ENCODE peak calls at places on chromosome 19, in eight cellular contexts. One of them, this sample, is unnamed.

GRCh38 chr19:6467384-6467783 is 3.3 kb downstream of the CRB3 start:
- DNase-seq in DND-41: no peak
- DNase-seq in Panc1: no peak
- DNase-seq in Caco-2: no peak
- DNase-seq in fibroblast of lung: no peak
- DNase-seq in mesenchymal stem cell: no peak
- DNase-seq in astrocyte: no peak
- DNase-seq in choroid plexus epithelial cell: no peak
- DNase-seq in this sample: no peak

GRCh38 chr19:10389863-10390262 is 9.5 kb upstream of the TYK2 start:
- DNase-seq in DND-41: peak
- DNase-seq in Panc1: no peak
- DNase-seq in Caco-2: no peak
- DNase-seq in fibroblast of lung: no peak
- DNase-seq in mesenchymal stem cell: no peak
- DNase-seq in astrocyte: no peak
- DNase-seq in choroid plexus epithelial cell: no peak
- DNase-seq in this sample: no peak

GRCh38 chr19:12721656-12722565 is 1.8 kb downstream of the TNPO2 start:
- DNase-seq in DND-41: peak
- DNase-seq in Panc1: no peak
- DNase-seq in Caco-2: peak
- DNase-seq in fibroblast of lung: peak
- DNase-seq in mesenchymal stem cell: peak
- DNase-seq in astrocyte: peak
- DNase-seq in choroid plexus epithelial cell: peak
- DNase-seq in this sample: no peak

GRCh38 chr19:3656747-3657394 is 30.3 kb upstream of the CACTIN start:
- DNase-seq in DND-41: no peak
- DNase-seq in Panc1: no peak
- DNase-seq in Caco-2: no peak
- DNase-seq in fibroblast of lung: no peak
- DNase-seq in mesenchymal stem cell: no peak
- DNase-seq in astrocyte: no peak
- DNase-seq in choroid plexus epithelial cell: no peak
- DNase-seq in this sample: no peak

GRCh38 chr19:16076958-16077611 is 790 bp downstream of the TPM4 start:
- DNase-seq in DND-41: peak
- DNase-seq in Panc1: no peak
- DNase-seq in Caco-2: no peak
- DNase-seq in fibroblast of lung: no peak
- DNase-seq in mesenchymal stem cell: no peak
- DNase-seq in astrocyte: no peak
- DNase-seq in choroid plexus epithelial cell: no peak
- DNase-seq in this sample: peak

GRCh38 chr19:51695088-51695487 is 2.0 kb downstream of the SPACA6 start:
- DNase-seq in DND-41: no peak
- DNase-seq in Panc1: no peak
- DNase-seq in Caco-2: no peak
- DNase-seq in fibroblast of lung: no peak
- DNase-seq in mesenchymal stem cell: no peak
- DNase-seq in astrocyte: no peak
- DNase-seq in choroid plexus epithelial cell: no peak
- DNase-seq in this sample: peak

GRCh38 chr19:47104678-47105077 is 8.9 kb downstream of the ZC3H4 start:
- DNase-seq in DND-41: no peak
- DNase-seq in Panc1: no peak
- DNase-seq in Caco-2: no peak
- DNase-seq in fibroblast of lung: no peak
- DNase-seq in mesenchymal stem cell: no peak
- DNase-seq in astrocyte: no peak
- DNase-seq in choroid plexus epithelial cell: no peak
- DNase-seq in this sample: no peak

GRCh38 chr19:58153386-58153785 is 2.8 kb upstream of the ZNF329 start:
- DNase-seq in DND-41: no peak
- DNase-seq in Panc1: no peak
- DNase-seq in Caco-2: no peak
- DNase-seq in fibroblast of lung: no peak
- DNase-seq in mesenchymal stem cell: no peak
- DNase-seq in astrocyte: no peak
- DNase-seq in choroid plexus epithelial cell: no peak
- DNase-seq in this sample: no peak

GRCh38 chr19:18086590-18087138 is at the start of gene IL12RB1:
- DNase-seq in DND-41: peak
- DNase-seq in Panc1: no peak
- DNase-seq in Caco-2: no peak
- DNase-seq in fibroblast of lung: no peak
- DNase-seq in mesenchymal stem cell: no peak
- DNase-seq in astrocyte: no peak
- DNase-seq in choroid plexus epithelial cell: peak
- DNase-seq in this sample: no peak

GRCh38 chr19:48806518-48806817 is 4.4 kb downstream of the BCAT2 start:
- DNase-seq in DND-41: no peak
- DNase-seq in Panc1: no peak
- DNase-seq in Caco-2: peak
- DNase-seq in fibroblast of lung: no peak
- DNase-seq in mesenchymal stem cell: no peak
- DNase-seq in astrocyte: peak
- DNase-seq in choroid plexus epithelial cell: no peak
- DNase-seq in this sample: no peak

GRCh38 chr19:18283338-18283737 is 1.9 kb upstream of the JUND start:
- DNase-seq in DND-41: no peak
- DNase-seq in Panc1: no peak
- DNase-seq in Caco-2: no peak
- DNase-seq in fibroblast of lung: no peak
- DNase-seq in mesenchymal stem cell: no peak
- DNase-seq in astrocyte: no peak
- DNase-seq in choroid plexus epithelial cell: no peak
- DNase-seq in this sample: no peak

GRCh38 chr19:35908010-35908441 is at the start of gene TYROBP:
- DNase-seq in DND-41: no peak
- DNase-seq in Panc1: no peak
- DNase-seq in Caco-2: no peak
- DNase-seq in fibroblast of lung: no peak
- DNase-seq in mesenchymal stem cell: no peak
- DNase-seq in astrocyte: no peak
- DNase-seq in choroid plexus epithelial cell: no peak
- DNase-seq in this sample: no peak

GRCh38 chr19:42628411-42629135 is 33.8 kb upstream of the CEACAM8 start:
- DNase-seq in DND-41: no peak
- DNase-seq in Panc1: no peak
- DNase-seq in Caco-2: no peak
- DNase-seq in fibroblast of lung: no peak
- DNase-seq in mesenchymal stem cell: no peak
- DNase-seq in astrocyte: no peak
- DNase-seq in choroid plexus epithelial cell: no peak
- DNase-seq in this sample: no peak

DNA sequence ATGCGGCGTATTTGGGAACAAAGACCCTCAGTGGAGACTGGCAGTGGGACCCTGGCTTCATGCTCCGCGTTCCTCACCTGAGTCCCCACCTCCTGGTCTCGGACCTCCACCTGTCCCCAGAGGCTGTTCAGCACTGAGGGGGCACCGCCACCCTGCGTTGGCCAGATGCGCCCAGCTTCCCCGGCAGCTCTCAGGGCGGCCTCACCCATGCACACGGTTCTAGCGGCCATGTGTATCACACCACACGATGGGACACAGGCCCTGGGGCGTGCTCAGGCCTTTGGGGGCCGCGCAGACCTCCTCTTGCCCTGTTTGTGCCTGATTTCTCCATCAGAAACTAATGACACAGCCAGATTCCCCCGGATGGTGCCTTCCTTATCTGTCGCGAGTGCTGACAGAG is 138.1 kb downstream of the KDM4B start:
- DNase-seq in DND-41: no peak
- DNase-seq in Panc1: no peak
- DNase-seq in Caco-2: no peak
- DNase-seq in fibroblast of lung: no peak
- DNase-seq in mesenchymal stem cell: no peak
- DNase-seq in astrocyte: no peak
- DNase-seq in choroid plexus epithelial cell: no peak
- DNase-seq in this sample: no peak
- H3K4me3 ChIP-seq in DND-41: no peak
- H3K4me3 ChIP-seq in Panc1: no peak
- H3K4me3 ChIP-seq in Caco-2: no peak
- H3K4me3 ChIP-seq in fibroblast of lung: no peak
- H3K4me3 ChIP-seq in mesenchymal stem cell: no peak
- H3K4me3 ChIP-seq in astrocyte: no peak
- H3K4me3 ChIP-seq in choroid plexus epithelial cell: no peak
- H3K4me3 ChIP-seq in this sample: no peak

DNA sequence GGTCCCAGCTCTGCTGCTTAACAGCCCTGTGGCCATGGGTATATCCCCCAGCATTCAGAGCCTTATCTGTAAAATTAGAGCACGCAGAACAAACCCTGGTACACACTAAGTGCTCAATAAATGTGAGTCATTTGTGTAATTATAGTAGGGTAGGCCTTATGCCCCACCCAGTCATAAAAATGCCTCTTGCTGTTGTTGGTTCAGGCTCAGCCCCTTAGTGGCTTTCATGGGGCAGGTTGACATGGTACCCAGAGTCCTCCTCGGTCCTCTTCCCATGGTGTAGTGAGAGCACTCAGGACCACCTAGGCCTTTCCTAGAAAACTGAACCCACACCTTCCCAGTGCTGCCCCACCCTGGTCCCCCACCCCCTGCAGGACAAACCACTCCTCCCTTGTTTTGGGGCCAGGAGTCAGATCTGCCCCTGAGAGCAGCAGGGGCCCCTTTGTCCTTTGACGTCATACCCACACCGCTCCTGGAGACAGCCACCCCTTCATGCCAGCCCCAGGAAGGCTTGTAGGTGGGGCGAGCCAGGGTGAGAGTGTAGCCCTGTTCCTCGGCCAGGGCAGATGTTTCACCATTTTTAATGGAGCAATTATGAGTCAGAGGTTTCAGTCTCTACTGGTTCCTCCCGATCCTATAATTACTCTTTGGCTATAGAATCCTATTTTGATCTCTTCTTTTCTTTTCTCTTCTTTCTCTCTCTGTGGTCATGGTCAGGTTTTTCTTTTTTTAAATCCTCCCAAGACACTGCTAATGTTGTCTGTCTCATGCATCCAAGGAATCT is 36.8 kb downstream of the ACTN4 start:
- DNase-seq in DND-41: no peak
- DNase-seq in Panc1: peak
- DNase-seq in Caco-2: peak
- DNase-seq in fibroblast of lung: peak
- DNase-seq in mesenchymal stem cell: peak
- DNase-seq in astrocyte: peak
- DNase-seq in choroid plexus epithelial cell: peak
- DNase-seq in this sample: peak
- H3K4me3 ChIP-seq in DND-41: no peak
- H3K4me3 ChIP-seq in Panc1: peak
- H3K4me3 ChIP-seq in Caco-2: no peak
- H3K4me3 ChIP-seq in fibroblast of lung: no peak
- H3K4me3 ChIP-seq in mesenchymal stem cell: no peak
- H3K4me3 ChIP-seq in astrocyte: peak
- H3K4me3 ChIP-seq in choroid plexus epithelial cell: no peak
- H3K4me3 ChIP-seq in this sample: no peak

GRCh38 chr19:38307076-38307475 is 3.0 kb downstream of the C19orf33 start:
- DNase-seq in DND-41: no peak
- DNase-seq in Panc1: no peak
- DNase-seq in Caco-2: no peak
- DNase-seq in fibroblast of lung: no peak
- DNase-seq in mesenchymal stem cell: no peak
- DNase-seq in astrocyte: no peak
- DNase-seq in choroid plexus epithelial cell: no peak
- DNase-seq in this sample: no peak

GRCh38 chr19:38306236-38306635 is 2.2 kb downstream of the C19orf33 start:
- DNase-seq in DND-41: no peak
- DNase-seq in Panc1: no peak
- DNase-seq in Caco-2: no peak
- DNase-seq in fibroblast of lung: no peak
- DNase-seq in mesenchymal stem cell: no peak
- DNase-seq in astrocyte: no peak
- DNase-seq in choroid plexus epithelial cell: no peak
- DNase-seq in this sample: no peak

GRCh38 chr19:38304352-38304865 is 358 bp downstream of the C19orf33 start:
- DNase-seq in DND-41: no peak
- DNase-seq in Panc1: no peak
- DNase-seq in Caco-2: no peak
- DNase-seq in fibroblast of lung: no peak
- DNase-seq in mesenchymal stem cell: no peak
- DNase-seq in astrocyte: no peak
- DNase-seq in choroid plexus epithelial cell: no peak
- DNase-seq in this sample: no peak

GRCh38 chr19:38304866-38305429 is 897 bp downstream of the C19orf33 start:
- DNase-seq in DND-41: no peak
- DNase-seq in Panc1: peak
- DNase-seq in Caco-2: peak
- DNase-seq in fibroblast of lung: peak
- DNase-seq in mesenchymal stem cell: no peak
- DNase-seq in astrocyte: no peak
- DNase-seq in choroid plexus epithelial cell: no peak
- DNase-seq in this sample: no peak

GRCh38 chr19:38303517-38304351 is at the start of gene C19orf33:
- DNase-seq in DND-41: no peak
- DNase-seq in Panc1: peak
- DNase-seq in Caco-2: peak
- DNase-seq in fibroblast of lung: peak
- DNase-seq in mesenchymal stem cell: no peak
- DNase-seq in astrocyte: peak
- DNase-seq in choroid plexus epithelial cell: no peak
- DNase-seq in this sample: no peak
- H3K4me3 ChIP-seq in DND-41: no peak
- H3K4me3 ChIP-seq in Panc1: peak
- H3K4me3 ChIP-seq in Caco-2: peak
- H3K4me3 ChIP-seq in fibroblast of lung: no peak
- H3K4me3 ChIP-seq in mesenchymal stem cell: no peak
- H3K4me3 ChIP-seq in astrocyte: no peak
- H3K4me3 ChIP-seq in choroid plexus epithelial cell: no peak
- H3K4me3 ChIP-seq in this sample: no peak

DNA sequence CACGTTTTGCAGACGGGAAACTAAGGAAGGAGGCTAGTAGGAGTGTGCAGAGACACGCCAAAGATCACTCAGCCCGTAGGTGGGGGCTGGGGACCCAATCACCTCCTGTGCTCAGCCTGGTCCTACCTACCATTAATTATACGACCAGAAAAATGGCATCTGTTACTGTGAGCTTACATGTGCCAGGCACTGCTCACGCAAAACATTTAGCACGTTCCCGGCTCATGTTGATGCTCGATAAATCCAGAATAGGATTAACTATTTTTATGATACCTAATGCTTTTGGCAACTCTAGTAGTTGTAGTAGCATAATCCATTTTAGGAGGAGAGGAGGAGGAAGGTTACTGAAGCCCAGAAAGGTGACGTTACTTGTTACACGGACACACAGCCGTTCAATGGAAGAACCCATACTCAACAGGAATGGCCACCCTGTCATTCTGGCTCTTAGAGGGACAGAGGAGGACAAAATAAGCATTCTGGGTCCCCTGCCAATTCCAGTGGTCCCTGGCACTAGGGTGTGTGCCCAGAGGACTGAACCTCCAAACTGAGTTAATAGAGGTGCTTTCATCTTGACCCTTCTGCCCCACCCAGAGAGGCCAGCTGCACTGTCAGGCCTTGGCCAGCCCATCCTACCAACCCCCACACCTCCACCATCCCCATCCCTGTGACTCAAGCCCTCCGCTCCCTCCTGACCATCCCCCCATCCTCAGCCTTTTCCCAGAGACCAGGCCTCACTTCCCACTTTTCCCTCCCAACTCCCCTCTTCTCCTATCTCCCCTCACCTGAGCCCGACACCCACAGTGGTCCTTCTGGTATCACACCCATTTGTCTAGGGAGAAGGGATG is 5.0 kb upstream of the EML2 start:
- DNase-seq in DND-41: no peak
- DNase-seq in Panc1: no peak
- DNase-seq in Caco-2: no peak
- DNase-seq in fibroblast of lung: no peak
- DNase-seq in mesenchymal stem cell: no peak
- DNase-seq in astrocyte: no peak
- DNase-seq in choroid plexus epithelial cell: no peak
- DNase-seq in this sample: no peak
- H3K4me3 ChIP-seq in DND-41: no peak
- H3K4me3 ChIP-seq in Panc1: peak
- H3K4me3 ChIP-seq in Caco-2: peak
- H3K4me3 ChIP-seq in fibroblast of lung: no peak
- H3K4me3 ChIP-seq in mesenchymal stem cell: no peak
- H3K4me3 ChIP-seq in astrocyte: no peak
- H3K4me3 ChIP-seq in choroid plexus epithelial cell: no peak
- H3K4me3 ChIP-seq in this sample: no peak

This sample was measured in right atrium auricular region.